ENCODE peak calls at places on chromosome 20, in four cellular contexts. One of them, this sample, is unnamed.
A peak's percentile ranks its signal among the peaks of the same experiment; 100 is the strongest.

GRCh38 chr20:63191400-63191799 is 24.5 kb downstream of the YTHDF1 start:
- DNase-seq in GM20000: no peak
- DNase-seq in mesothelial cell of epicardium: no peak
- DNase-seq in AG04449: no peak
- DNase-seq in this sample: no peak

GRCh38 chr20:20483328-20483727 is 115.4 kb downstream of the INSM1 start:
- DNase-seq in GM20000: no peak
- DNase-seq in mesothelial cell of epicardium: no peak
- DNase-seq in AG04449: no peak
- DNase-seq in this sample: no peak

GRCh38 chr20:33927703-33928102 is 66.0 kb upstream of the RALY start:
- DNase-seq in GM20000: no peak
- DNase-seq in mesothelial cell of epicardium: no peak
- DNase-seq in AG04449: no peak
- DNase-seq in this sample: no peak

GRCh38 chr20:51542033-51542893 is at the start of gene NFATC2:
- DNase-seq in GM20000: peak; percentile 95
- DNase-seq in mesothelial cell of epicardium: no peak
- DNase-seq in AG04449: no peak
- DNase-seq in this sample: no peak

GRCh38 chr20:15702161-15702560 is 871.1 kb downstream of the KIF16B start:
- DNase-seq in GM20000: no peak
- DNase-seq in mesothelial cell of epicardium: no peak
- DNase-seq in AG04449: peak; percentile 33
- DNase-seq in this sample: peak; percentile 50

GRCh38 chr20:36408219-36408618 is 102.1 kb downstream of the DLGAP4 start:
- DNase-seq in GM20000: no peak
- DNase-seq in mesothelial cell of epicardium: no peak
- DNase-seq in AG04449: no peak
- DNase-seq in this sample: peak; percentile 37

GRCh38 chr20:21322083-21322710 is 19.1 kb downstream of the XRN2 start:
- DNase-seq in GM20000: no peak
- DNase-seq in mesothelial cell of epicardium: no peak
- DNase-seq in AG04449: no peak
- DNase-seq in this sample: peak; percentile 58

GRCh38 chr20:32455901-32456701 is 98.0 kb downstream of the ASXL1 start:
- DNase-seq in GM20000: no peak
- DNase-seq in mesothelial cell of epicardium: no peak
- DNase-seq in AG04449: no peak
- DNase-seq in this sample: no peak

GRCh38 chr20:10739575-10739974 is 65.8 kb upstream of the JAG1 start:
- DNase-seq in GM20000: no peak
- DNase-seq in mesothelial cell of epicardium: no peak
- DNase-seq in AG04449: no peak
- DNase-seq in this sample: no peak

GRCh38 chr20:36579996-36580545 is 6.7 kb downstream of the TGIF2 start:
- DNase-seq in GM20000: no peak
- DNase-seq in mesothelial cell of epicardium: no peak
- DNase-seq in AG04449: no peak
- DNase-seq in this sample: peak; percentile 40

GRCh38 chr20:61965606-61966491 is 99.8 kb downstream of the TAF4 start:
- DNase-seq in GM20000: no peak
- DNase-seq in mesothelial cell of epicardium: no peak
- DNase-seq in AG04449: no peak
- DNase-seq in this sample: no peak

GRCh38 chr20:57678340-57678739 is 31.5 kb downstream of the PMEPA1 start:
- DNase-seq in GM20000: no peak
- DNase-seq in mesothelial cell of epicardium: no peak
- DNase-seq in AG04449: no peak
- DNase-seq in this sample: no peak

GRCh38 chr20:43538855-43539700 is 19.7 kb upstream of the SGK2 start:
- DNase-seq in GM20000: no peak
- DNase-seq in mesothelial cell of epicardium: no peak
- DNase-seq in AG04449: no peak
- DNase-seq in this sample: no peak

GRCh38 chr20:47659904-47660601 is 125.2 kb downstream of the SULF2 start:
- DNase-seq in GM20000: no peak
- DNase-seq in mesothelial cell of epicardium: no peak
- DNase-seq in AG04449: no peak
- DNase-seq in this sample: no peak

GRCh38 chr20:58695895-58696375 is 3.3 kb downstream of the NPEPL1 start:
- DNase-seq in GM20000: no peak
- DNase-seq in mesothelial cell of epicardium: peak; percentile 37
- DNase-seq in AG04449: no peak
- DNase-seq in this sample: no peak

GRCh38 chr20:58875111-58875510 is 22.6 kb downstream of the GNAS start:
- DNase-seq in GM20000: no peak
- DNase-seq in mesothelial cell of epicardium: no peak
- DNase-seq in AG04449: no peak
- DNase-seq in this sample: no peak

GRCh38 chr20:15848126-15848525 is 725.1 kb downstream of the KIF16B start:
- DNase-seq in GM20000: no peak
- DNase-seq in mesothelial cell of epicardium: no peak
- DNase-seq in AG04449: no peak
- DNase-seq in this sample: no peak

GRCh38 chr20:3923818-3924217 is 34.6 kb downstream of the PANK2 start:
- DNase-seq in GM20000: no peak
- DNase-seq in mesothelial cell of epicardium: no peak
- DNase-seq in AG04449: no peak
- DNase-seq in this sample: peak; percentile 65

GRCh38 chr20:53413188-53413631 is 180.4 kb downstream of the ZNF217 start:
- DNase-seq in GM20000: peak; percentile 86
- DNase-seq in mesothelial cell of epicardium: peak; percentile 45
- DNase-seq in AG04449: no peak
- DNase-seq in this sample: no peak

GRCh38 chr20:11044561-11044960 is 370.8 kb upstream of the JAG1 start:
- DNase-seq in GM20000: no peak
- DNase-seq in mesothelial cell of epicardium: no peak
- DNase-seq in AG04449: no peak
- DNase-seq in this sample: no peak

GRCh38 chr20:12835999-12836398 is 172.8 kb upstream of the SPTLC3 start:
- DNase-seq in GM20000: no peak
- DNase-seq in mesothelial cell of epicardium: no peak
- DNase-seq in AG04449: no peak
- DNase-seq in this sample: no peak

GRCh38 chr20:51756653-51757052 is 11.5 kb downstream of the ATP9A start:
- DNase-seq in GM20000: no peak
- DNase-seq in mesothelial cell of epicardium: no peak
- DNase-seq in AG04449: no peak
- DNase-seq in this sample: no peak

GRCh38 chr20:47021850-47022249 is 127.2 kb downstream of the EYA2 start:
- DNase-seq in GM20000: no peak
- DNase-seq in mesothelial cell of epicardium: no peak
- DNase-seq in AG04449: no peak
- DNase-seq in this sample: no peak

GRCh38 chr20:4713401-4713800 is 8.3 kb upstream of the PRND start:
- DNase-seq in GM20000: no peak
- DNase-seq in mesothelial cell of epicardium: no peak
- DNase-seq in AG04449: no peak
- DNase-seq in this sample: peak; percentile 57

GRCh38 chr20:62955519-62956386 is 3.2 kb downstream of the SLC17A9 start:
- DNase-seq in GM20000: no peak
- DNase-seq in mesothelial cell of epicardium: no peak
- DNase-seq in AG04449: no peak
- DNase-seq in this sample: no peak

GRCh38 chr20:25532015-25532751 is 53.1 kb downstream of the NINL start:
- DNase-seq in GM20000: no peak
- DNase-seq in mesothelial cell of epicardium: no peak
- DNase-seq in AG04449: no peak
- DNase-seq in this sample: no peak
- TF ChIP-seq CTCF in GM20000: no peak
- TF ChIP-seq CTCF in mesothelial cell of epicardium: no peak
- TF ChIP-seq CTCF in AG04449: no peak
- TF ChIP-seq CTCF in this sample: no peak

GRCh38 chr20:41340327-41341055 is at the start of gene LPIN3:
- DNase-seq in GM20000: peak; percentile 80
- DNase-seq in mesothelial cell of epicardium: peak; percentile 66
- DNase-seq in AG04449: no peak
- DNase-seq in this sample: peak; percentile 92
- TF ChIP-seq CTCF in GM20000: no peak
- TF ChIP-seq CTCF in mesothelial cell of epicardium: peak; percentile 66
- TF ChIP-seq CTCF in AG04449: peak; percentile 24
- TF ChIP-seq CTCF in this sample: no peak

GRCh38 chr20:34951252-34951651 is 4.4 kb downstream of the GSS start:
- DNase-seq in GM20000: no peak
- DNase-seq in mesothelial cell of epicardium: no peak
- DNase-seq in AG04449: no peak
- DNase-seq in this sample: no peak

GRCh38 chr20:34953960-34954359 is 1.6 kb downstream of the GSS start:
- DNase-seq in GM20000: no peak
- DNase-seq in mesothelial cell of epicardium: no peak
- DNase-seq in AG04449: no peak
- DNase-seq in this sample: no peak

GRCh38 chr20:34952676-34953075 is 2.9 kb downstream of the GSS start:
- DNase-seq in GM20000: no peak
- DNase-seq in mesothelial cell of epicardium: no peak
- DNase-seq in AG04449: no peak
- DNase-seq in this sample: no peak

GRCh38 chr20:34949120-34949519 is 6.5 kb downstream of the GSS start:
- DNase-seq in GM20000: no peak
- DNase-seq in mesothelial cell of epicardium: no peak
- DNase-seq in AG04449: no peak
- DNase-seq in this sample: no peak

DNA sequence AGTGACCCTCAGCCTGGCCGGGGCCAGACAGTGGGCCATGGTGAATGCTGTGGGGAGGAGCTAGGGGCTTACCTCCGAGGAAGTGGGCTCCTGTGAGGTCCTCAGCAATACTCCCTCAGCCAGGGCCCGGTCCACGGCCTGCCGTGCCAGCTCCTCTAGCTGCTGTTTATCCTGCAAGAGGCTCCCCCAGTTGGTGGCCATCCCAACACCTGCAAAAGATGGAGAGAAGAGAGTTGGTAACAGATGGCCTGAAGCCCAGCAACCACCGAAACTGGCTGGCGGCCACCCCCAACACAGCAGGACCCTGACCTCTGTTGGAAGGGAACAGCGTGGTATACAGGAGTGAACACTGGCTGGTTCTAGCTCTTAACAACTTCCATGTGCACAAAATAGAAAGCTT is 4.0 kb downstream of the GSS start:
- DNase-seq in GM20000: no peak
- DNase-seq in mesothelial cell of epicardium: no peak
- DNase-seq in AG04449: no peak
- DNase-seq in this sample: no peak
- TF ChIP-seq CTCF in GM20000: no peak
- TF ChIP-seq CTCF in mesothelial cell of epicardium: no peak
- TF ChIP-seq CTCF in AG04449: no peak
- TF ChIP-seq CTCF in this sample: no peak

DNA sequence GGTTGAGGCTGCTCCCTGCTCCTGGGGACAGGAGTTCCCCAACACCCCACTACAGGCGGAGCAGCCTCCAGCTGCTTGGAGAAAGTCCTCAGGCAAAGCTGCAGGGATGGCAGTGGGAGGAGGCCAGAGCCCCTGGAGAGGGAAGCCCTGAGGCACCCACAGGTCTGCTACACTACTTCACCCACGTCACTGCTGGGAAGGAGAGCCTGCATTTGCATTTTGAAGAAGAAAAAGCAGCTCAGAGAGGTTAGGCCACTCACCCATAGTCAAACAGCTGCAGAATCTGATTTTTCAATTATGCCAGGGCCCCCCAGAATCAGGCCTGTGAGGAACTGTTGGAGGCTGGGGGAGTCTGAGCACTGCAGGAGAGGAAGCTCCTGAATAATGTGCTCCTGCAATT is 17.2 kb downstream of the BFSP1 start:
- DNase-seq in GM20000: no peak
- DNase-seq in mesothelial cell of epicardium: no peak
- DNase-seq in AG04449: no peak
- DNase-seq in this sample: no peak
- TF ChIP-seq CTCF in GM20000: no peak
- TF ChIP-seq CTCF in mesothelial cell of epicardium: no peak
- TF ChIP-seq CTCF in AG04449: no peak
- TF ChIP-seq CTCF in this sample: no peak

GRCh38 chr20:25017257-25017803 is 24.8 kb upstream of the APMAP start:
- DNase-seq in GM20000: no peak
- DNase-seq in mesothelial cell of epicardium: no peak
- DNase-seq in AG04449: no peak
- DNase-seq in this sample: no peak
- TF ChIP-seq CTCF in GM20000: no peak
- TF ChIP-seq CTCF in mesothelial cell of epicardium: no peak
- TF ChIP-seq CTCF in AG04449: no peak
- TF ChIP-seq CTCF in this sample: no peak

DNA sequence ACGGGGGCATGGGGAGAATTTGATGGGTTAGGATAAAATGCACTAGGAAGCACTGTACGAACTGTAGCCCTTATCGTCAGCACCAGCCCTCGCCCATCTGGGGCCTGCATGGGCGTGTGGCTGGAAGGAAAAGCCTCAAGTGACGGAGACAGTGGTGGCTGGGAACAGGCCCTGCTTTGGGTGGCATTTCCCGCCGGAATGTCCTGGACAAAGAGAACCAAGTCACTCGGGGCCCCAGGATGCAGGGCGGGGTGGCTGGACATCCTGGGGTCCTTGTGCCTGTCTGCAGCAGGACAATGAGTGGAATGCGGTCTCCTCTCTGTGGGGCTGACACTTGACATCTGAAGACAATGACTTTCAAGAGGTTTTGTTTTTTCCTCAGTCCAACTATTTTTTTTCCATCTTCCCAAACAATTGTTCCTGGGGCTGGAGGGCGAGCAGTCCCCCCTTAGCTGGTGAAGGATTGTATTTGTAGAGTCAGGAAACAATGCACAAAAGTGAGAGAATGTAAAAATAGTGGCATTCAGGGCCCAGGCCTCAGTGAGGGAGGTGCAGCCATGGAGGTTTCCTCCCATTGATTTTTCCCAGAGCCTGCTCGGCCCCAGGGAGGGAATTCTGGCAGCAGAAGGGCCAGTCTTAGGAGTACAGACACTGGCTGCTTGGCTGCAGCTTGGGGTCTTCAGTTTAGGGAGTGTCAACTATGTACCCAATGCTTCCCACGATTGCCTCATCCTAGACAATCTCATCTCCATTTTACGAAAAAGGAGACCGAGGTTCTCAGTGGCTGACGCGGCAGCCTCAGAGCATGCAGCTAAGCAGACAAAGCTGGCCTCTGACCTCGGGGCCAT is 64.4 kb downstream of the PREX1 start:
- DNase-seq in GM20000: no peak
- DNase-seq in mesothelial cell of epicardium: no peak
- DNase-seq in AG04449: no peak
- DNase-seq in this sample: no peak
- TF ChIP-seq CTCF in GM20000: no peak
- TF ChIP-seq CTCF in mesothelial cell of epicardium: no peak
- TF ChIP-seq CTCF in AG04449: no peak
- TF ChIP-seq CTCF in this sample: no peak

DNA sequence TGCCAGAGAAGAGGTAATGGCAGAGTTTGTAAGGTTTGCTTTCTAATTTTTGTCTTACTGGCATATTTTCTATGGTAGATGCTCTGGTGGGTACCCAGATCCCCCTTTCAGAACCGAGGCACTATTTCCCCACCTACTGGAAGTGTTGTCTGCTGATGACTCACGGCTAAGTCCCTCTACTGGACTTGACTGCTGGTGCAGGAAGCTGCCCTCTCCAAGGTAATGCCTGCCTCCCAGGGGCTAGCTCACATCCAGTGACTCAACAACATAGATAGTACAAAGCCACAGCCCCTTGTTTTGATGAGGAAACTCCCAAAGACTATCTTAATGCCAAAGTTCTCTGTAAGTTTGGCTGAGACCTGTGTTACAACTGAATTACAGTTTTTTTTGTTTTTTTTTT is 285.4 kb upstream of the FLRT3 start:
- DNase-seq in GM20000: no peak
- DNase-seq in mesothelial cell of epicardium: no peak
- DNase-seq in AG04449: no peak
- DNase-seq in this sample: peak; percentile 73
- TF ChIP-seq CTCF in GM20000: no peak
- TF ChIP-seq CTCF in mesothelial cell of epicardium: no peak
- TF ChIP-seq CTCF in AG04449: no peak
- TF ChIP-seq CTCF in this sample: peak; percentile 34

This sample was measured in fibroblast of mammary gland.